ENCODE peak calls at places on chromosomes 16 and 17, in five cellular contexts. L is central memory CD8-positive, alpha-beta T cell; R is activated T-helper 1 cell treated with anti-CD3 and anti-CD28 coated beads, Interleukin-2, amount 50 U/mL, for 16 hours; H is body of pancreas; P is SHP77. W is an unnamed sample.

GRCh38 chr16:8108991-8109509 is 481.3 kb downstream of the TMEM114 start:
- DNase-seq in L (no peak), R (no peak), H (no peak), P (peak), W (no peak)

GRCh38 chr16:49628148-49628547 is 227.8 kb downstream of the ZNF423 start:
- DNase-seq in L (no peak), R (no peak), H (no peak), P (no peak), W (no peak)

GRCh38 chr16:16093625-16094332 is 129.5 kb downstream of the ABCC6 start:
- DNase-seq in L (no peak), R (no peak), H (peak), P (no peak), W (no peak)

GRCh38 chr16:84042308-84042878 is at the start of gene SLC38A8:
- DNase-seq in L (no peak), R (no peak), H (no peak), P (no peak), W (no peak)

GRCh38 chr16:4763791-4764190 is 3.2 kb downstream of the ZNF500 start:
- DNase-seq in L (no peak), R (no peak), H (no peak), P (no peak), W (no peak)

GRCh38 chr17:32494621-32495346 is 8.0 kb downstream of the CDK5R1 start:
- DNase-seq in L (no peak), R (no peak), H (no peak), P (no peak), W (no peak)

GRCh38 chr16:3881499-3881995 is 1.0 kb upstream of the CREBBP start:
- DNase-seq in L (no peak), R (no peak), H (peak), P (no peak), W (no peak)

GRCh38 chr17:21039839-21040575 is 2.8 kb downstream of the USP22 start:
- DNase-seq in L (no peak), R (no peak), H (no peak), P (peak), W (peak)

GRCh38 chr17:60137731-60138130 is 12.0 kb upstream of the CA4 start:
- DNase-seq in L (no peak), R (no peak), H (no peak), P (no peak), W (no peak)

GRCh38 chr17:32191306-32191705 is 49.0 kb downstream of the RHOT1 start:
- DNase-seq in L (no peak), R (no peak), H (no peak), P (no peak), W (no peak)

GRCh38 chr16:79393564-79393963 is 207.0 kb downstream of the MAF start:
- DNase-seq in L (no peak), R (no peak), H (no peak), P (no peak), W (no peak)